ENCODE peak calls at places on chromosomes 7 and 10, in seven cellular contexts. J, B, R, Y, I, H and K are unnamed samples.

GRCh38 chr7:46175221-46175620 is 254.1 kb upstream of the IGFBP3 start:
- DNase-seq in J (no peak), B (no peak), R (no peak), Y (no peak), I (no peak), H (no peak), K (no peak)

GRCh38 chr10:38740102-38740501 is 646.0 kb downstream of the ZNF37A start:
- DNase-seq in J (no peak), B (no peak), R (no peak), Y (no peak), I (no peak), H (no peak), K (no peak)

GRCh38 chr7:34043461-34044318 is 138.4 kb downstream of the BMPER start:
- DNase-seq in J (no peak), B (no peak), R (no peak), Y (no peak), I (no peak), H (no peak), K (no peak)

GRCh38 chr10:128697437-128697836 is 571.2 kb upstream of the MKI67 start:
- DNase-seq in J (no peak), B (no peak), R (no peak), Y (no peak), I (no peak), H (no peak), K (no peak)

GRCh38 chr10:43855667-43856210 is 207.1 kb upstream of the ZNF32 start:
- DNase-seq in J (no peak), B (no peak), R (no peak), Y (peak), I (no peak), H (no peak), K (no peak)

GRCh38 chr7:108167460-108167859 is 37.3 kb upstream of the LAMB4 start:
- DNase-seq in J (no peak), B (no peak), R (peak), Y (no peak), I (no peak), H (no peak), K (peak)

GRCh38 chr7:151863386-151864079 is 13.4 kb downstream of the PRKAG2 start:
- DNase-seq in J (no peak), B (no peak), R (no peak), Y (peak), I (no peak), H (peak), K (no peak)

GRCh38 chr10:6343321-6344010 is 140.7 kb downstream of the PFKFB3 start:
- DNase-seq in J (no peak), B (no peak), R (no peak), Y (no peak), I (no peak), H (no peak), K (no peak)

GRCh38 chr10:113326160-113327111 is 226.4 kb upstream of the HABP2 start:
- DNase-seq in J (no peak), B (peak), R (peak), Y (no peak), I (peak), H (no peak), K (peak)

GRCh38 chr7:117041007-117041406 is 87.7 kb downstream of the ST7 start:
- DNase-seq in J (no peak), B (no peak), R (peak), Y (no peak), I (no peak), H (no peak), K (peak)

GRCh38 chr10:73110345-73110849 is at the start of gene NUDT13:
- DNase-seq in J (peak), B (peak), R (peak), Y (peak), I (peak), H (no peak), K (peak)

GRCh38 chr10:33566001-33566400 is 231.5 kb upstream of the NRP1 start:
- DNase-seq in J (no peak), B (no peak), R (no peak), Y (peak), I (no peak), H (no peak), K (no peak)

GRCh38 chr10:6995846-6996245 is 415.0 kb downstream of the SFMBT2 start:
- DNase-seq in J (no peak), B (no peak), R (no peak), Y (no peak), I (no peak), H (no peak), K (peak)

GRCh38 chr10:6778992-6779701 is 199.1 kb upstream of the PRKCQ start:
- DNase-seq in J (no peak), B (peak), R (peak), Y (no peak), I (no peak), H (no peak), K (peak)

GRCh38 chr7:73811760-73812168 is 19.0 kb upstream of the CLDN4 start:
- DNase-seq in J (peak), B (peak), R (peak), Y (peak), I (peak), H (peak), K (peak)

GRCh38 chr10:24882047-24882698 is 70.2 kb downstream of the PRTFDC1 start:
- DNase-seq in J (peak), B (no peak), R (peak), Y (no peak), I (no peak), H (no peak), K (peak)

GRCh38 chr10:14244147-14244546 is 86.6 kb downstream of the FRMD4A start:
- DNase-seq in J (no peak), B (no peak), R (peak), Y (no peak), I (no peak), H (no peak), K (no peak)

GRCh38 chr10:97534746-97535367 is 36.1 kb downstream of the UBTD1 start:
- DNase-seq in J (no peak), B (no peak), R (peak), Y (peak), I (peak), H (peak), K (peak)

GRCh38 chr7:92884218-92884617 is 47.8 kb upstream of the CDK6 start:
- DNase-seq in J (no peak), B (no peak), R (no peak), Y (no peak), I (no peak), H (no peak), K (no peak)

GRCh38 chr10:29618341-29619171 is 16.2 kb downstream of the SVIL start:
- DNase-seq in J (no peak), B (peak), R (peak), Y (no peak), I (peak), H (no peak), K (peak)

GRCh38 chr7:17709599-17709998 is 230.7 kb downstream of the SNX13 start:
- DNase-seq in J (no peak), B (no peak), R (no peak), Y (no peak), I (no peak), H (no peak), K (no peak)

GRCh38 chr7:105945848-105946247 is 17.2 kb upstream of the CDHR3 start:
- DNase-seq in J (no peak), B (no peak), R (no peak), Y (no peak), I (no peak), H (no peak), K (no peak)

GRCh38 chr10:15262036-15262713 is 93.7 kb upstream of the NMT2 start:
- DNase-seq in J (no peak), B (no peak), R (peak), Y (no peak), I (no peak), H (no peak), K (peak)

GRCh38 chr7:16984346-16984745 is 102.6 kb upstream of the AGR3 start:
- DNase-seq in J (no peak), B (no peak), R (no peak), Y (no peak), I (no peak), H (no peak), K (no peak)

GRCh38 chr10:86957471-86958108 is at the start of gene MMRN2:
- DNase-seq in J (no peak), B (no peak), R (peak), Y (no peak), I (peak), H (no peak), K (no peak)

GRCh38 chr10:44249490-44249889 is 135.4 kb downstream of the CXCL12 start:
- DNase-seq in J (no peak), B (no peak), R (no peak), Y (no peak), I (no peak), H (no peak), K (no peak)

GRCh38 chr7:128729489-128729888 is 9.7 kb upstream of the CALU start:
- DNase-seq in J (no peak), B (no peak), R (no peak), Y (no peak), I (no peak), H (no peak), K (no peak)

GRCh38 chr10:132876131-132876860 is 66.1 kb downstream of the CFAP46 start:
- DNase-seq in J (no peak), B (no peak), R (no peak), Y (no peak), I (no peak), H (no peak), K (no peak)

GRCh38 chr7:47392241-47392759 is 189.6 kb downstream of the TNS3 start:
- DNase-seq in J (no peak), B (peak), R (peak), Y (no peak), I (peak), H (no peak), K (peak)

GRCh38 chr7:32905175-32905662 is 13.7 kb upstream of the KBTBD2 start:
- DNase-seq in J (peak), B (peak), R (peak), Y (peak), I (peak), H (no peak), K (peak)

GRCh38 chr7:49530481-49530880 is 243.0 kb upstream of the VWC2 start:
- DNase-seq in J (no peak), B (no peak), R (no peak), Y (no peak), I (no peak), H (no peak), K (no peak)

GRCh38 chr10:121362026-121362425 is 236.2 kb downstream of the FGFR2 start:
- DNase-seq in J (no peak), B (no peak), R (no peak), Y (no peak), I (no peak), H (no peak), K (no peak)

GRCh38 chr7:39688611-39689485 is 65.5 kb downstream of the RALA start:
- DNase-seq in J (no peak), B (no peak), R (peak), Y (no peak), I (no peak), H (no peak), K (peak)

GRCh38 chr7:2175091-2175490 is 57.7 kb downstream of the MAD1L1 start:
- DNase-seq in J (no peak), B (no peak), R (no peak), Y (peak), I (no peak), H (no peak), K (no peak)

GRCh38 chr7:98731651-98732050 is 114.6 kb downstream of the NPTX2 start:
- DNase-seq in J (no peak), B (no peak), R (no peak), Y (no peak), I (no peak), H (no peak), K (no peak)

GRCh38 chr7:98737176-98737575 is 120.1 kb downstream of the NPTX2 start:
- DNase-seq in J (no peak), B (no peak), R (no peak), Y (no peak), I (no peak), H (no peak), K (no peak)

GRCh38 chr7:98735801-98736200 is 118.7 kb downstream of the NPTX2 start:
- DNase-seq in J (no peak), B (no peak), R (no peak), Y (no peak), I (no peak), H (no peak), K (no peak)

GRCh38 chr7:98730331-98730730 is 113.2 kb downstream of the NPTX2 start:
- DNase-seq in J (no peak), B (no peak), R (no peak), Y (no peak), I (no peak), H (no peak), K (no peak)

DNA sequence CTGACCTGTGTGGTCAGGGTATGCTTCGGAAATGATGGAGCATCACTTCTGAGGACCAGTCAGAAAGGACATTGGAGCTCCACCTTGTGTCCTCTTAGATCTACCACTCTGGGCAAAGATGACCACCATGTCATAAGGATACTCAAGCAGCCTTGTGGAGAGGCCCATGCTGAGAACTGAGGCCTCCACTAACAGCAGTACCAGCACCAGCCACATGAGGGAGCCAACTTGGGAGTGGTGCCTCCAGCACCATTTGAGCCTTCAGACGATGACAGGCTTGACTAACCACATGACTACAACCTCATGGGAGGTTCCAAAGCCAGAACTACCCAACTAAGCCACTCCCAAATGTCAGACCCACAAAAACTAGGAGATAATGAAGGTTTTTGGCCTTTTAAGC is 116.0 kb downstream of the NPTX2 start:
- DNase-seq in J (no peak), B (no peak), R (peak), Y (no peak), I (peak), H (peak), K (peak)
- TF ChIP-seq CTCF in J (no peak), B (no peak), R (peak), Y (peak), I (peak), H (peak), K (peak)

DNA sequence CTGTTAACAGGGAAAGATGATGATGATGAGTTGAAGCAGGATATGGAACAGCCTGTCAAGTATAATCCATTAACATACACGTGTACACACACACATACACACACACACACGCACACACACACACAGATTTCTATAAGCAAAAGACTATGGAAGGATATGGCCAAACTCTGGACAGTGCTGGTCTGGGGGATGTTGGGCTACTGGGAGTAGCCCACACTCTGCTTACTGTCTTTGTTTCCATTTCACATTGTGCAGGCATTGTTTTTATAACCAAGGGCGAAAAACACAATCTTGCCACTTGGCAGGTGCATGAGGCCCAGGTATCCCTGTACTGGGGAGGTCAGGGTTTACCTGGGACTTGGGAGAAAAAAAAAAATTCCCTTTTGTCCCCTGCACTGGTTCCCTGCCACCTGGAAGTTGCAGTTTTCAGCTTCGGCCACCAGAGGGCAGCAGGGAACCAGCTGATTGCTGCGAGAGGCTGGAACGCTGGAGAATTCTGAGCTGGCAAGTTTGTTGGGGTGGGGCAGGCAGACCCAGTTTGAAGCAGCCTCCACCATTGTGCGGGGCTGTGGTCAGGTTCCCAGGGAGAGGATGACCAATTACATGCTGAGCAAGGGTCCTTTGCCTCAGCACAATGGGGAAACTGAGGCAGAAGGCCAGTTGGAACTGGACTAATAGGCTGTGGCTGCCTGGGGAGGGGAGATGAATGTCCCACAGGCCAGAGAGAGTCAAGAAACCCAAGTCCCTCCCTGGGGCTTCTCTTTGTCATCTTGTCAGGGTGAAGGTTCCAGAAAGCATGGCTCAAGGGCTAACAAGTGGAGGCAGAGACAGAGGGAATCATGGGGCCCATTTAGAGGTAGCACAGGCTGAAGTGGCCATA is 27.3 kb downstream of the PPIF start:
- DNase-seq in J (peak), B (peak), R (peak), Y (peak), I (peak), H (peak), K (peak)
- TF ChIP-seq CTCF in J (peak), B (peak), R (peak), Y (peak), I (peak), H (peak), K (peak)

GRCh38 chr7:30977896-30978564 is 14.3 kb downstream of the GHRHR start:
- DNase-seq in J (no peak), B (no peak), R (peak), Y (peak), I (peak), H (peak), K (peak)
- TF ChIP-seq CTCF in J (no peak), B (peak), R (peak), Y (peak), I (peak), H (peak), K (peak)

GRCh38 chr10:116208999-116209398 is 64.0 kb downstream of the GFRA1 start:
- DNase-seq in J (no peak), B (no peak), R (no peak), Y (no peak), I (no peak), H (no peak), K (no peak)
- TF ChIP-seq CTCF in J (no peak), B (no peak), R (no peak), Y (no peak), I (no peak), H (no peak), K (no peak)

GRCh38 chr7:37311282-37311868 is 137.3 kb downstream of the ELMO1 start:
- DNase-seq in J (no peak), B (no peak), R (peak), Y (no peak), I (no peak), H (no peak), K (peak)
- TF ChIP-seq CTCF in J (no peak), B (no peak), R (no peak), Y (no peak), I (no peak), H (no peak), K (no peak)

DNA sequence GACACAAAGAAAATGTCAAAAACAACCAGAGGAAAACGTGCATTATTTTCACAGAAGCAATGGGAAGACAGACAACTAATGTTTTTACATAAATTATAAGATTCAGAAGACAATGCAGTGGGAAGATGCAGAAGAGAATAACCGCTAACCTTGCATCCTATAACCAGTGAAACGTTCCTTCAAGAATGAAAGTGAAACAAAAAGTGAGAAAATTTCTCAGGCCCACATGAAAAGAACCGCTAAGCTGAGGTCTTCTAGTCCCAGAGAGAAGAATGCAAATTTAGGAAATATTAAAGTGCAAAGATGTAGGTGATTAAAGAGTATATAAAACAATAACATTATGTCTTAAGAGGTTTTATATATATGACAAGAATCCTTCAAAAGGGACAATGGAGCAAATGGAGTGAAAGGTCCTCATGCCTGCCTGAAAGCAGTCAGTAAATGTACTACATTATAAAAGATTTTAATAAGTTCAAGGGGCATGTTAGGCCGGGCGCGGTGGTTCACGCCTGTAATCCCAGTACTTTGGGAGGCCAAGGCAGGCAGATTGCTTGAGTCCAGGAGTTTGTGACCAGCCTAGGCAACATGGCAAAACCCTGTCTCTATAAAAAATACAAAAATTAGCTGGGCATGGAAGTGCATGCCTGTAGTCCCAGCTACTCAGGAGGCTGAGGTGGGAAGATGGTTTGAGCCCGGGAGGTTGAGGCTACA is 43.1 kb upstream of the DDC start:
- DNase-seq in J (no peak), B (no peak), R (no peak), Y (no peak), I (no peak), H (peak), K (no peak)
- TF ChIP-seq CTCF in J (no peak), B (no peak), R (no peak), Y (no peak), I (no peak), H (no peak), K (no peak)

GRCh38 chr7:9600974-9601373 is 1167.6 kb downstream of the NXPH1 start:
- DNase-seq in J (no peak), B (no peak), R (no peak), Y (peak), I (no peak), H (no peak), K (no peak)
- TF ChIP-seq CTCF in J (no peak), B (no peak), R (no peak), Y (no peak), I (no peak), H (peak), K (no peak)

DNA sequence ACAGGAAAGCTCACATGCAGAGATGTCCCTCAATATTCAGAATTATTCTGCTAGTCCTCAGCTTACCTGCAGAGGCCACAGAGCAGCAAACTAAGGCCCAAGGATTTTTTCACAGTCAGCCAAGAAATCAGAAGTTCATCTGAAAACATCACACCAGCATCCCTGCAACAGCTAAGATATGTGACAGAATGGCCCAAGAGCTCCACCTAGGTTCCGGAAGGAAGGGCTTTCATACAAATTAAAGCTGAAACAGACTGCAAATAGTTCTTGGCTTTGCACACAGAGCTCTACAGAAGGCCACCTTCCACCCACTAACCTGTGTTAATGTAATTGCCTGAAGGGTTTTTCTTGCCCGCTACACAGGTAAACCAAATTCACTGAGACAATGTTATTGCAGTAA is 438.8 kb upstream of the C7orf33 start:
- DNase-seq in J (no peak), B (no peak), R (no peak), Y (no peak), I (no peak), H (no peak), K (no peak)
- TF ChIP-seq CTCF in J (no peak), B (no peak), R (no peak), Y (peak), I (no peak), H (peak), K (no peak)